ENCODE peak calls at places on chromosome 19, in five cellular contexts. J is stimulated activated naive CD8-positive, alpha-beta T cell treated with anti-CD3 and anti-CD28 coated beads, Interleukin-15, amount 100 ng/mL, for 72 hours; V is heart left ventricle; S is stimulated activated CD8-positive, alpha-beta memory T cell treated with anti-CD3 and anti-CD28 coated beads, Interleukin-7, amount 100 ng/mL, for 24 hours; T is stimulated activated CD4-positive, alpha-beta T cell treated with anti-CD3 and anti-CD28 coated beads, Interleukin-4, amount 100 ng/mL, for 1 hour. Y is an unnamed sample.

GRCh38 chr19:8481616-8482015 is 20.8 kb downstream of the PRAM1 start:
- DNase-seq in T (no peak), J (no peak), V (no peak), S (no peak), Y (no peak)

GRCh38 chr19:39416626-39417120 is 4.2 kb downstream of the PLEKHG2 start:
- DNase-seq in S (no peak), V (no peak), J (no peak), T (no peak), Y (no peak)

GRCh38 chr19:5395541-5395940 is 54.9 kb upstream of the PTPRS start:
- DNase-seq in T (no peak), S (no peak), V (no peak), J (no peak), Y (no peak)

GRCh38 chr19:47004012-47004465 is 15.6 kb upstream of the NPAS1 start:
- DNase-seq in J (no peak), T (no peak), V (no peak), S (no peak), Y (no peak)

GRCh38 chr19:45664575-45664974 is 3.4 kb upstream of the GIPR start:
- DNase-seq in S (no peak), V (no peak), J (no peak), T (no peak), Y (no peak)

GRCh38 chr19:5828661-5829566 is 10.6 kb downstream of the FUT6 start:
- DNase-seq in J (peak), T (peak), S (no peak), V (peak), Y (no peak)

GRCh38 chr19:50724522-50725217 is 1.5 kb downstream of the CLEC11A start:
- DNase-seq in T (peak), S (peak), J (peak), V (peak), Y (peak)

GRCh38 chr19:20423381-20424207 is 142.0 kb downstream of the ZNF737 start:
- DNase-seq in S (no peak), T (peak), V (peak), J (peak), Y (peak)

GRCh38 chr19:4081441-4082129 is 14.9 kb upstream of the ZBTB7A start:
- DNase-seq in T (no peak), J (no peak), V (no peak), S (no peak), Y (no peak)

GRCh38 chr19:5948697-5949564 is 29.0 kb downstream of the RANBP3 start:
- DNase-seq in T (no peak), V (no peak), J (peak), S (no peak), Y (peak)

GRCh38 chr19:38692458-38693379 is 45.3 kb downstream of the ACTN4 start:
- DNase-seq in V (peak), J (no peak), S (no peak), T (no peak), Y (no peak)

GRCh38 chr19:1134431-1134830 is 30.6 kb downstream of the GPX4 start:
- DNase-seq in J (no peak), S (no peak), T (no peak), V (no peak), Y (no peak)

GRCh38 chr19:17718988-17719711 is at the start of gene MAP1S:
- DNase-seq in T (peak), S (peak), V (peak), J (peak), Y (peak)

GRCh38 chr19:18223860-18224524 is 2.2 kb downstream of the PDE4C start:
- DNase-seq in S (no peak), V (no peak), T (peak), J (peak), Y (peak)

GRCh38 chr19:8335343-8336071 is 7.6 kb downstream of the KANK3 start:
- DNase-seq in S (no peak), V (no peak), J (peak), T (peak), Y (no peak)